ENCODE peak calls at places on chromosomes 11 and 22, in five cellular contexts. One of them, this sample, is unnamed.

GRCh38 chr11:31045335-31045734 is 324.2 kb downstream of the DCDC1 start:
- DNase-seq in adrenal gland: no peak
- DNase-seq in lower leg skin: no peak
- DNase-seq in heart left ventricle: no peak
- DNase-seq in ovary: no peak
- DNase-seq in this sample: no peak

GRCh38 chr22:31870890-31871289 is 73.4 kb upstream of the YWHAH start:
- DNase-seq in adrenal gland: no peak
- DNase-seq in lower leg skin: no peak
- DNase-seq in heart left ventricle: no peak
- DNase-seq in ovary: no peak
- DNase-seq in this sample: no peak

GRCh38 chr11:74678041-74678440 is 53.2 kb downstream of the CHRDL2 start:
- DNase-seq in adrenal gland: no peak
- DNase-seq in lower leg skin: no peak
- DNase-seq in heart left ventricle: no peak
- DNase-seq in ovary: no peak
- DNase-seq in this sample: no peak

GRCh38 chr22:42653992-42654391 is 4.8 kb upstream of the CYB5R3 start:
- DNase-seq in adrenal gland: no peak
- DNase-seq in lower leg skin: no peak
- DNase-seq in heart left ventricle: no peak
- DNase-seq in ovary: no peak
- DNase-seq in this sample: no peak

GRCh38 chr22:43388420-43388851 is 23.4 kb upstream of the MPPED1 start:
- DNase-seq in adrenal gland: peak; percentile 79
- DNase-seq in lower leg skin: peak; percentile 95
- DNase-seq in heart left ventricle: peak; percentile 69
- DNase-seq in ovary: peak; percentile 91
- DNase-seq in this sample: peak; percentile 81

GRCh38 chr22:22848364-22848866 is 39.2 kb upstream of the IGLL5 start:
- DNase-seq in adrenal gland: peak; percentile 60
- DNase-seq in lower leg skin: peak; percentile 92
- DNase-seq in heart left ventricle: peak; percentile 53
- DNase-seq in ovary: peak; percentile 43
- DNase-seq in this sample: peak; percentile 68

GRCh38 chr11:18618341-18619025 is 15.7 kb downstream of the SPTY2D1 start:
- DNase-seq in adrenal gland: no peak
- DNase-seq in lower leg skin: no peak
- DNase-seq in heart left ventricle: no peak
- DNase-seq in ovary: no peak
- DNase-seq in this sample: no peak

GRCh38 chr22:25361899-25362214 is 142.4 kb downstream of the CRYBB2 start:
- DNase-seq in adrenal gland: no peak
- DNase-seq in lower leg skin: no peak
- DNase-seq in heart left ventricle: no peak
- DNase-seq in ovary: no peak
- DNase-seq in this sample: no peak

GRCh38 chr11:77411238-77411637 is 62.7 kb downstream of the PAK1 start:
- DNase-seq in adrenal gland: peak; percentile 26
- DNase-seq in lower leg skin: peak; percentile 87
- DNase-seq in heart left ventricle: peak; percentile 26
- DNase-seq in ovary: peak; percentile 20
- DNase-seq in this sample: peak; percentile 67

GRCh38 chr11:2561283-2562180 is 116.7 kb downstream of the KCNQ1 start:
- DNase-seq in adrenal gland: peak; percentile 81
- DNase-seq in lower leg skin: no peak
- DNase-seq in heart left ventricle: peak; percentile 30
- DNase-seq in ovary: peak; percentile 13
- DNase-seq in this sample: peak; percentile 52

GRCh38 chr22:38172489-38173155 is 9.0 kb downstream of the PLA2G6 start:
- DNase-seq in adrenal gland: peak; percentile 66
- DNase-seq in lower leg skin: peak; percentile 94
- DNase-seq in heart left ventricle: peak; percentile 92
- DNase-seq in ovary: peak; percentile 47
- DNase-seq in this sample: peak; percentile 79

GRCh38 chr22:30701872-30702271 is 7.2 kb downstream of the OSBP2 start:
- DNase-seq in adrenal gland: no peak
- DNase-seq in lower leg skin: no peak
- DNase-seq in heart left ventricle: no peak
- DNase-seq in ovary: no peak
- DNase-seq in this sample: no peak

GRCh38 chr22:28207281-28208030 is 288.4 kb upstream of the PITPNB start:
- DNase-seq in adrenal gland: no peak
- DNase-seq in lower leg skin: no peak
- DNase-seq in heart left ventricle: no peak
- DNase-seq in ovary: no peak
- DNase-seq in this sample: no peak

GRCh38 chr11:128800871-128801417 is 66.2 kb downstream of the KCNJ1 start:
- DNase-seq in adrenal gland: no peak
- DNase-seq in lower leg skin: no peak
- DNase-seq in heart left ventricle: no peak
- DNase-seq in ovary: no peak
- DNase-seq in this sample: no peak

GRCh38 chr11:12266943-12267342 is 110.4 kb upstream of the PARVA start:
- DNase-seq in adrenal gland: no peak
- DNase-seq in lower leg skin: no peak
- DNase-seq in heart left ventricle: no peak
- DNase-seq in ovary: no peak
- DNase-seq in this sample: no peak

GRCh38 chr22:44337658-44338004 is 24.9 kb upstream of the SHISAL1 start:
- DNase-seq in adrenal gland: peak; percentile 48
- DNase-seq in lower leg skin: no peak
- DNase-seq in heart left ventricle: peak; percentile 74
- DNase-seq in ovary: peak; percentile 81
- DNase-seq in this sample: no peak

GRCh38 chr11:92376680-92377079 is 152.1 kb downstream of the FAT3 start:
- DNase-seq in adrenal gland: no peak
- DNase-seq in lower leg skin: no peak
- DNase-seq in heart left ventricle: no peak
- DNase-seq in ovary: no peak
- DNase-seq in this sample: no peak

GRCh38 chr22:46953968-46954755 is 191.7 kb downstream of the TBC1D22A start:
- DNase-seq in adrenal gland: no peak
- DNase-seq in lower leg skin: no peak
- DNase-seq in heart left ventricle: no peak
- DNase-seq in ovary: no peak
- DNase-seq in this sample: no peak

GRCh38 chr22:28952857-28953256 is 69.5 kb downstream of the ZNRF3 start:
- DNase-seq in adrenal gland: no peak
- DNase-seq in lower leg skin: peak; percentile 31
- DNase-seq in heart left ventricle: no peak
- DNase-seq in ovary: no peak
- DNase-seq in this sample: no peak

GRCh38 chr11:18907391-18907790 is 31.8 kb downstream of the MRGPRX1 start:
- DNase-seq in adrenal gland: peak; percentile 73
- DNase-seq in lower leg skin: no peak
- DNase-seq in heart left ventricle: no peak
- DNase-seq in ovary: no peak
- DNase-seq in this sample: no peak

GRCh38 chr11:289145-289705 is 299 bp downstream of the PGGHG start:
- DNase-seq in adrenal gland: peak; percentile 9
- DNase-seq in lower leg skin: peak; percentile 85
- DNase-seq in heart left ventricle: peak; percentile 85
- DNase-seq in ovary: peak; percentile 21
- DNase-seq in this sample: no peak

DNA sequence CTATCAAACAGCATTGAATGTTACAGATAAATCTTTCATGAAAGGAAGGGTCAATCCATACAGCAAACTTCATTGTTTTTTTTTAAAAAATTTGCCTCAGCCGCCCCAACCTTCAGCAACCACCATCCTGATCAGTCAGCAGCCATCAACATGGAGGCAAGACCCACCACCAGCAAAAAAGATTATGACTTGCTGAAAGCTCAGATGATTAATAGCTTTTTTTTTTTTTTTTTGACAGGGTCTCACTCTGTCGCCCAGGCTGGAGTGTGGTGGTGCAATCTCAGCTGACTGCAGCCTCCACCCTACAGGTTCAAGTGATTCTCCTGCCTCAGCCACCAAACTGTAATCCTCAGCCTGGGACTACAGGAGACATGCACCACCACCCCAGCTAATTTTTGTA is 18.0 kb upstream of the CD3E start:
- DNase-seq in adrenal gland: no peak
- DNase-seq in lower leg skin: no peak
- DNase-seq in heart left ventricle: no peak
- DNase-seq in ovary: no peak
- DNase-seq in this sample: no peak
- TF ChIP-seq POLR2A in adrenal gland: no peak
- TF ChIP-seq POLR2A in lower leg skin: no peak
- TF ChIP-seq POLR2A in heart left ventricle: no peak
- TF ChIP-seq POLR2A in ovary: no peak
- TF ChIP-seq POLR2A in this sample: no peak

GRCh38 chr11:108593910-108594434 is 404 bp upstream of the EXPH5 start:
- DNase-seq in adrenal gland: no peak
- DNase-seq in lower leg skin: no peak
- DNase-seq in heart left ventricle: no peak
- DNase-seq in ovary: no peak
- DNase-seq in this sample: no peak

GRCh38 chr11:108591893-108592292 is 1.7 kb downstream of the EXPH5 start:
- DNase-seq in adrenal gland: no peak
- DNase-seq in lower leg skin: no peak
- DNase-seq in heart left ventricle: no peak
- DNase-seq in ovary: no peak
- DNase-seq in this sample: no peak

GRCh38 chr11:108596701-108597100 is 3.1 kb upstream of the EXPH5 start:
- DNase-seq in adrenal gland: no peak
- DNase-seq in lower leg skin: no peak
- DNase-seq in heart left ventricle: no peak
- DNase-seq in ovary: no peak
- DNase-seq in this sample: no peak

GRCh38 chr11:108592591-108593213 is 866 bp downstream of the EXPH5 start:
- DNase-seq in adrenal gland: peak; percentile 27
- DNase-seq in lower leg skin: peak; percentile 91
- DNase-seq in heart left ventricle: peak; percentile 29
- DNase-seq in ovary: peak; percentile 23
- DNase-seq in this sample: peak; percentile 61

DNA sequence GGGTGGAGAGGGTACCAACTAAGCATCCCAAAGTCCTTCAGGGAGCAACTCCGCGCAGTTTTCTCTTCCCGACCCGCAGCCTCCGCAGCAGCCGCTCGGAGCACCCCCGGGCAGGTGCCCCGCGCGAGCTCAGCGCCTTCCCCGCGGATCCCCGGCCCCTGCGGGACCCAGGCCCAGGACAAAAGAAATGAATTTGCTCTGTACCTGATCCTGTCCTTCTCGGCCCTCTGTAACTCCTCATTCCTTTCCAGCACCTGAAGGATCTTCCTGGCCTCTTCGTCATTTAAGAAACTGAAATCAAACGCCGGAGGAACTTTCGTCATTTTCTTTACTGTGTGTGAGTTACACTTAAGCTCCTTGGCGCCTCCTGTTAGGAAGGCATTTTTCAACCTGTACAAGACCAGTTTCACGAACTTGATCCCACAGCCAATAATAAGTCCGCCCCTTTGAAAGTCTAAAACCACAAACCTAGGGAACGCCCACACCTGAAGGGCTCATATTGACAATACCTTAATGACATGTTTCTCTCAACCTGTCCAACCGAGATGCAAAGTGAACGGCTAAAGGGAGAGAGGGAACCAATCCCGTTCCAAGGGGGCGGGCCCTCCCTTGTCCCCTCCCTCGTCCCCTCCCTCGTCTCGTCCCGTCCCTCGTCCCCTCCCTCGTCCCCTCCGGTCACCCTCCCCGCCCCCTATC is at the start of gene EXPH5:
- DNase-seq in adrenal gland: peak; percentile 89
- DNase-seq in lower leg skin: peak; percentile 98
- DNase-seq in heart left ventricle: peak; percentile 86
- DNase-seq in ovary: peak; percentile 73
- DNase-seq in this sample: peak; percentile 97
- TF ChIP-seq POLR2A in adrenal gland: no peak
- TF ChIP-seq POLR2A in lower leg skin: no peak
- TF ChIP-seq POLR2A in heart left ventricle: no peak
- TF ChIP-seq POLR2A in ovary: no peak
- TF ChIP-seq POLR2A in this sample: peak; percentile 46

DNA sequence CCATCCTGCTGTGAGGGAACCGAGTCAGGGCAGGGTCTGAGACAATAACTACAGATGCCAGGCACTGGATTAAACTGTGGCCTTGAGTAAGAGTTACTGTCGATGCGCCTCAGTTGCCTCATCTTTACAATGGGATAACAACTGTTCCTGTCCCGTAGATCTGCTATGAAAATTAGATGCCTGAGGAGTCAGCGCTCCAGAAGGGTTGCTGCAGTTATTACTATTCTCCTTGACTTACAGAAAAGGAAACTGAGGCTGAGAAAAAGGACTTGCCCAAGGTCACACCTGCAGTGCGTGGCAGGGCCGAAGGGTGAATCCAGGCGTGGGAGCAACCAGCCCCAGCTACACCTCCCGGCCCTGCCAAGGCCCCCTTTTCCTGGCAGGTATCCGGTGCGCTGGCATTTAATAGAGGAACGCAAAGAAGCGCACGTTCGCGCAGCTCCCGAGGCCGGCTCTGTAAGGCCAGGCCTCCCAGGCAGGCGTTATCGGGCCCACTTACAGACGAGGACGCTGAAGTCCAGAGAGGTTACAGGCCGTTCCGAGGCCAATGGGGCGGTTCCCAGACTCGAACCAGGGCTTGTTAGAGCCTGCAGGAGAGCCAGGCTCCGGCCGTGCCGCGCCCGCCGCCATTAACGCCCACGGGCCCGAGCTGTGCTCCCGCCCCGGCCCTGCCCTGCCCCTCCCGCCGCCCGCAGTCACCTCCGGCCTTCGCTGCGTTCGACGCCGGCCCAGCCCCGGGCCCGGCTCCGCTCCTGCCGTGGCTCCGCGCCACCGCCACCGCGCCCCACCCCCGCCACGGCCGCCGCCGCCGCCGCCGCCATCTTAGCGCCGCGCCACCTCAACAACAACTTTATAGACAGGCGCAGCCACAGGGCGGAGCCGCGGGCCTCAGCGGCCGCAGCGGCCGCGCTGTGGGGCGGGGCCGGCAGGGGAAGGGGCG is at the start of gene C11orf68:
- DNase-seq in adrenal gland: peak; percentile 52
- DNase-seq in lower leg skin: peak; percentile 89
- DNase-seq in heart left ventricle: peak; percentile 57
- DNase-seq in ovary: peak; percentile 67
- DNase-seq in this sample: no peak
- TF ChIP-seq POLR2A in adrenal gland: peak; percentile 48
- TF ChIP-seq POLR2A in lower leg skin: no peak
- TF ChIP-seq POLR2A in heart left ventricle: peak; percentile 8
- TF ChIP-seq POLR2A in ovary: peak; percentile 40
- TF ChIP-seq POLR2A in this sample: peak; percentile 70

GRCh38 chr11:67252831-67253239 is 13.4 kb upstream of the GRK2 start:
- DNase-seq in adrenal gland: peak; percentile 63
- DNase-seq in lower leg skin: peak; percentile 84
- DNase-seq in heart left ventricle: peak; percentile 52
- DNase-seq in ovary: no peak
- DNase-seq in this sample: no peak
- TF ChIP-seq POLR2A in adrenal gland: no peak
- TF ChIP-seq POLR2A in lower leg skin: no peak
- TF ChIP-seq POLR2A in heart left ventricle: no peak
- TF ChIP-seq POLR2A in ovary: no peak
- TF ChIP-seq POLR2A in this sample: no peak

GRCh38 chr22:40044870-40045834 is 50.4 kb downstream of the FAM83F start:
- DNase-seq in adrenal gland: peak; percentile 56
- DNase-seq in lower leg skin: no peak
- DNase-seq in heart left ventricle: peak; percentile 60
- DNase-seq in ovary: peak; percentile 63
- DNase-seq in this sample: peak; percentile 80
- TF ChIP-seq POLR2A in adrenal gland: no peak
- TF ChIP-seq POLR2A in lower leg skin: no peak
- TF ChIP-seq POLR2A in heart left ventricle: no peak
- TF ChIP-seq POLR2A in ovary: no peak
- TF ChIP-seq POLR2A in this sample: peak; percentile 26

This sample was measured in right lobe of liver.